ENCODE peak calls at places on chromosomes 13 and 19, in four cellular contexts. P is stomach, C is SK-N-SH, B is K562. Z is an unnamed sample.

GRCh38 chr13:66212511-66212910 is 1017.6 kb downstream of the PCDH9 start:
- DNase-seq in P (no peak), C (no peak), B (no peak), Z (no peak)

GRCh38 chr13:112796190-112796915 is 106.5 kb downstream of the ATP11A start:
- DNase-seq in P (peak), C (no peak), B (no peak), Z (no peak)

GRCh38 chr19:16338470-16339360 is 14.1 kb downstream of the KLF2 start:
- DNase-seq in P (no peak), C (no peak), B (no peak), Z (no peak)

GRCh38 chr13:114339779-114340534 is 25.7 kb downstream of the CHAMP1 start:
- DNase-seq in P (peak), C (peak), B (no peak), Z (peak)

GRCh38 chr13:93867481-93867880 is 612.0 kb downstream of the DCT start:
- DNase-seq in P (no peak), C (no peak), B (no peak), Z (no peak)

GRCh38 chr19:41595258-41595889 is 19.4 kb downstream of the CEACAM21 start:
- DNase-seq in P (peak), C (peak), B (peak), Z (no peak)

GRCh38 chr13:92838786-92839185 is 387.8 kb upstream of the GPC6 start:
- DNase-seq in P (no peak), C (no peak), B (no peak), Z (no peak)

GRCh38 chr19:56146904-56147303 is 5.8 kb downstream of the ZNF444 start:
- DNase-seq in P (no peak), C (no peak), B (no peak), Z (no peak)

DNA sequence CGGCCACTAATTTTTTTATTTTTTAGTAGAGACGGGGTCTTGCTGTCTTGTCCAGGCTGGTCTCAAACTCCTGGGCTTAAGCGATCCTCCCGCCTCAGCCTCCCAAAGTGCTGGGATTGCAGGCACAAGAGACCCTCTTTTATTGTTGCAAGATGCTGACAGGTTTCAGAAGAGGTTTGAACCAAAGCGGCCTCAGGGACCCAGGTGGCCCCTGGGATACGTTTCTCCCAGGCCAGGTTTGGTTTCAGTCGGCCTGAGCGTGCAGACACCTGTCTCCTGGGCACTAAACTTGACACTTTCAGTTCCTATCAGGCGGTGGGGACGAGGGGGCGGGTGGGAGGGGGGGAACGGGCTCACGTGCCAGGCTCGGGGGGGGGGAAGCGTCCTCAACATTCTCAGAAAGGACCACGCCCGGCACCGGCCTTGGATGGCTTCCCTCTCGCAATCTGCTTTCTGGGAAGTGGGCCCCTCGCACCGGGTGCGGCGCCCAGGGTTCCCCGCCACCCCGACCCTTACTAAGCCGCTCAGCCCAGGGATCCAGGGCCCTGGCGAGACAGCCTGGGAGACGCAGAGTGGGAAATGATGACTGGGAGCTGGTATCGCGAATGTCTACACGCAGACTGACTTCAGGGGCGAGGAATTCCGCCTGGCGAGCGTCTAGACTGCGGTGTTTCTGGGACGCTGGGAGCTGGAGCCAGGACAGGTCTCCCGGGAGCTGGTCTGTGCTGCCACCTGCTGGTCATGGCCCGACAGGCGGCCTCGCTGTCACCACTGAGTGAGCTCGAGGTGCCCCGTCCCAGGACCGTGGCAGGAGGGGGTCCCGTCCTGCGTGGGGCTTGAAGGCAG is 91.6 kb downstream of the GNG7 start:
- DNase-seq in P (peak), C (peak), B (peak), Z (peak)
- TF ChIP-seq POLR2AphosphoS5 in P (peak), C (peak), B (no peak), Z (peak)

DNA sequence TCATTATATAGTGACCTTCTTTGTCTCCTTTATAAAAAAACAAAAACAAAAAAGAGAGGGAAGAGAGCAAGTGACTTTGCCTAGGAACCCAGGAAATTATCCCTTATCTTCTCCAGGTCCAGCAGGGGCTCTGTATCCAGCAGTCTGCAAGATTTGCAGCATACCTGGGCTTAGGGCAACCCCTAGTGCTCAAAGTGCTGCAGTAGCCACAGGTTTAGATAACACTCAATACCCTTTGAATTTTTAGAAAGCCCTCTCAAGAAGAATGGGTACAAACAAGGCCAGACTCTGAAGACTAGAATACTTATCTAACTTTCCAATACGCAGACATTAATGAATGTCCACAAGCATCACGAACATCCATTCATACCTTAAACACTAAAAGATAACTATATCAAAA is 43.2 kb downstream of the CCNA1 start:
- DNase-seq in P (no peak), C (peak), B (no peak), Z (no peak)
- TF ChIP-seq CTCF in P (no peak), C (peak), B (peak), Z (no peak)

DNA sequence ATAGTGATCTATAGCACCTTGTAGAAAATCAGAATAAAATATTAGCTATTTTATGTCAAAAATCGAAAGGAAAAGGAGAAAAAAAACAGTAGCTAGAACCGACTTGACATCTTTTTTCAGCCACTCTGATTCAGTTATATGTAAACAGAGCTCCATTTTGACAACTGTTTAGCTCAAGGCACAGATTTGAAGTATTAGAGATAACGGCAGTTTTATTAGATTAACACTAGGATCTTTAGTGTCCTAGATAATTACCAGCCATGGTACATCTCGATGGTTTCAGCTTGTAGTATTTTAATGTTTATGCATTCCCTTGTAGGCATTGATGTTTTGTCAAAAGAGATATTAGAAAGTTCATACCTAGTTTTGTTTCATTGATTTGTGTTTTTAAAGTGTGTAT is 67.3 kb downstream of the PCDH17 start:
- DNase-seq in P (no peak), C (peak), B (no peak), Z (no peak)
- TF ChIP-seq EP300 in P (no peak), C (peak), B (no peak), Z (no peak)

GRCh38 chr13:27043013-27043412 is 128.6 kb downstream of the USP12 start:
- DNase-seq in P (peak), C (peak), B (no peak), Z (peak)
- TF ChIP-seq POLR2AphosphoS5 in P (peak), C (peak), B (no peak), Z (peak)

GRCh38 chr19:18165794-18166544 is 7.6 kb upstream of the IFI30 start:
- DNase-seq in P (no peak), C (peak), B (no peak), Z (no peak)
- TF ChIP-seq CTCF in P (no peak), C (no peak), B (no peak), Z (no peak)

DNA sequence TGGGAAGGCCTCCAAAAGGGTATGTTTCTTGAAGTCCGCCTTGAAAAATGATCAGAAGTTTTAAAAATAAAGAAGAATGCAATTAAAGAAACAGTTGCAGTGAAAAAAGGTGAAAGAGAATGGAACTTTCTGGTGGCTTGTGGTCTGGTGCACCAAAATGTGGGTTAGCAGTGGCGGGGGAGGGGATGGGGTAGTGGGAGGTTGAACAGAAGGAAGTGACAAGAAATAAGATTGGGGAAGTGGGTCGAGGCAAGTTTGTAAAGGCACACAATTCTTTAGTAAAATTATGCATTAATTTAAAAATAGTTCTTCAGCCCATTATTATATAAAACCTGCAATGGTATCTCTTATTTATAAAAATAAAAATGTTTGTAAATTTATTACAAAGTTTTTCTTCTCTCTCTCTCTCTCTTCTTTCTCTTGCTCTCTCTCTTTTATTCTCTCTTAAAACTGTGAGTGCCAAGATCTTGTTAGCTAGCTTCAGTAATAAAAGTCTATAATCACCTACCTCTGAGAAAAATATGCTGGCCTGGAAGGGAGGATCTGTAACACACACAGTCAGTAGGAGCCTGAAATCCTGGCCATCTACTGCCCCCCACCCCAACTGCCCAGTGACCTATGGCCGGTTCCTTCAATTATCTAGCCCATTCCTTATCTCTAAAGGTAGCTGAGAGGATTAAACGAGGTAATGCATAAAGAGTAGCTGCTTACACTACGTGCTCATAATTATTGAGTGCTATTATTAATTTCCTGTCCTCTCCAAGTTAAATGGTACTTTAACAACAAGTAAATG is 2.2 kb downstream of the LCP1 start:
- DNase-seq in P (peak), C (no peak), B (peak), Z (no peak)
- TF ChIP-seq EP300 in P (no peak), C (no peak), B (no peak), Z (no peak)

GRCh38 chr19:45049073-45049736 is 10.4 kb downstream of the CLASRP start:
- DNase-seq in P (peak), C (no peak), B (no peak), Z (no peak)

GRCh38 chr19:45046355-45046754 is 7.5 kb downstream of the CLASRP start:
- DNase-seq in P (no peak), C (no peak), B (no peak), Z (no peak)

GRCh38 chr19:45050036-45050435 is 11.2 kb downstream of the CLASRP start:
- DNase-seq in P (no peak), C (no peak), B (no peak), Z (no peak)

GRCh38 chr19:45045671-45046353 is 7.0 kb downstream of the CLASRP start:
- DNase-seq in P (peak), C (no peak), B (no peak), Z (no peak)

GRCh38 chr19:45047188-45047797 is 8.4 kb downstream of the CLASRP start:
- DNase-seq in P (no peak), C (no peak), B (no peak), Z (no peak)
- TF ChIP-seq POLR2AphosphoS5 in P (no peak), C (no peak), B (no peak), Z (no peak)

GRCh38 chr13:102517959-102518358 is 78.8 kb upstream of the TPP2 start:
- DNase-seq in P (no peak), C (peak), B (no peak), Z (no peak)
- TF ChIP-seq CTCF in P (no peak), C (no peak), B (no peak), Z (no peak)

GRCh38 chr19:14185158-14185557 is 20.8 kb downstream of the ADGRL1 start:
- DNase-seq in P (no peak), C (no peak), B (no peak), Z (no peak)

GRCh38 chr19:14182481-14182880 is 23.5 kb downstream of the ADGRL1 start:
- DNase-seq in P (no peak), C (peak), B (no peak), Z (no peak)

GRCh38 chr19:14177496-14178074 is 28.4 kb downstream of the ADGRL1 start:
- DNase-seq in P (no peak), C (peak), B (no peak), Z (no peak)

GRCh38 chr19:14183741-14184395 is 22.1 kb downstream of the ADGRL1 start:
- DNase-seq in P (no peak), C (peak), B (peak), Z (no peak)

DNA sequence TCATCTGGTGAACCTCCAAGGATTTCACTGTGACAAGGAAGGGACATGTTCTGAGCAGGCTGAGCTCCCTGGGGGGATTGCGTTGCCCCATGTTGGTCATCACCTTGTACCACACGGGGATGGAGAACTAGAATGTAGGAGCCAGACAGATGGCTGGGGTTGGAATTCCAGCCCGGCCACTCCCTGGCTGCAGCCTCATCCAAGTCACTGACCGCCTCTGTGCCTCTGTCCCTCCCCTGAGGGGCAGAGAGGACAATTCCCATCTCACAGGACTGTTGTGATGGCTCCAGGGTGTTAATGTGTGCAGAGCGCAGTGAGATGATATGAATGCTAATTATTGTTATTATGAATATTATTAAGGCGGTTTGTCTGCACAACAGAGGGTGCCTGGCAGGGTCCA is 24.1 kb downstream of the ADGRL1 start:
- DNase-seq in P (no peak), C (peak), B (no peak), Z (no peak)
- TF ChIP-seq EP300 in P (no peak), C (no peak), B (no peak), Z (no peak)